ENCODE peak calls at places on chromosomes 7 and 10, in four cellular contexts. R, Q, Y and U are unnamed samples.

GRCh38 chr7:78095549-78095948 is 297.0 kb downstream of the PHTF2 start:
- DNase-seq in R (peak), Q (no peak), Y (no peak), U (no peak)

GRCh38 chr7:54778696-54779285 is 19.8 kb upstream of the SEC61G start:
- DNase-seq in R (peak), Q (no peak), Y (no peak), U (no peak)

GRCh38 chr7:150850273-150850672 is 2.0 kb upstream of the AOC1 start:
- DNase-seq in R (no peak), Q (no peak), Y (no peak), U (no peak)

GRCh38 chr7:121019018-121019417 is 30.5 kb downstream of the CPED1 start:
- DNase-seq in R (peak), Q (no peak), Y (no peak), U (no peak)

GRCh38 chr10:34089294-34089693 is 725.8 kb downstream of the PARD3 start:
- DNase-seq in R (no peak), Q (no peak), Y (no peak), U (no peak)

GRCh38 chr7:141697211-141697871 is 4.6 kb downstream of the DENND11 start:
- DNase-seq in R (peak), Q (no peak), Y (no peak), U (no peak)

GRCh38 chr10:5547934-5548660 is 23.3 kb downstream of the CALML3 start:
- DNase-seq in R (no peak), Q (no peak), Y (peak), U (peak)

GRCh38 chr10:88582806-88583583 is at the start of gene RNLS:
- DNase-seq in R (peak), Q (peak), Y (peak), U (no peak)

DNA sequence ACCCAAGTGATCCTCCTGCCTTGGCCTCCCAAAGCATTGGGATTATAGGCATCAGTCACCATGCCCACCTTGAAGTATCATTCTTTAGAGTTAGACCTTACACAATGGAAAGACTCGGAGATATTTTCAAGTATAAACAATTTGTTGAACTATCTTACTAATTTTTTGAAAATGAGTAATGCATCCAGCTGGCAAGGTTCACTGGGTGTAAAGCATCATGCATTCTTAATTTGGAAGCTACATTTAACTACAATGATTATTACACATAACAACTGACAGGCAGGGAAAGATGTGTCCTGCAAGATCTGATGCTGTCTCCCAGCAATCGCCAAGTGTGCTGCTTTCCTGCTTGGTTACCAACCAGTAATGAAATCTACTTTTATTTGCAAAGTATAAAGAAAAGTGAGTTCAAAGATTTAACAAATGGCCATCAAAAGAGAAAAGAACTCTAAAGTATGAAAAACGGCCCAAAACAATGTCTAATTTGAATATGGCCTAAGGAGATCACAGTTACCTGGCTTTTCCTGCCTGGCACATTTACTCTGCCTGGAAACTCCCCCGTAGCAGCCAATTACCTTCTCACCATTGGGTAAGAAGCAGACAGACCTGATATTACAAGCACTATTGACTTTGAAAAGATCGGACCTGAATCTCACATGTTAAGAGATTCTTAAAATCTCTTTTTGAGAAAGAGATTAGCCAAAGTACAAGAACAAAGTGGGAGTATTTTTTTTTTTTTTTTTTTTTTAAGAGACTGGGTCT is 59.3 kb upstream of the NMT2 start:
- DNase-seq in R (peak), Q (no peak), Y (no peak), U (no peak)
- TF ChIP-seq MAZ in R (no peak), Q (no peak), Y (no peak), U (no peak)

GRCh38 chr10:1499344-1499957 is 237.9 kb downstream of the ADARB2 start:
- DNase-seq in R (no peak), Q (no peak), Y (no peak), U (no peak)
- TF ChIP-seq MAZ in R (no peak), Q (no peak), Y (no peak), U (no peak)

GRCh38 chr10:93913706-93914105 is 19.9 kb downstream of the SLC35G1 start:
- DNase-seq in R (no peak), Q (no peak), Y (no peak), U (no peak)

GRCh38 chr10:93915603-93916002 is 21.8 kb downstream of the SLC35G1 start:
- DNase-seq in R (no peak), Q (no peak), Y (no peak), U (no peak)

GRCh38 chr10:93917064-93917391 is 23.2 kb downstream of the SLC35G1 start:
- DNase-seq in R (no peak), Q (no peak), Y (no peak), U (no peak)

GRCh38 chr10:93917814-93918213 is 24.0 kb downstream of the SLC35G1 start:
- DNase-seq in R (no peak), Q (no peak), Y (no peak), U (no peak)

DNA sequence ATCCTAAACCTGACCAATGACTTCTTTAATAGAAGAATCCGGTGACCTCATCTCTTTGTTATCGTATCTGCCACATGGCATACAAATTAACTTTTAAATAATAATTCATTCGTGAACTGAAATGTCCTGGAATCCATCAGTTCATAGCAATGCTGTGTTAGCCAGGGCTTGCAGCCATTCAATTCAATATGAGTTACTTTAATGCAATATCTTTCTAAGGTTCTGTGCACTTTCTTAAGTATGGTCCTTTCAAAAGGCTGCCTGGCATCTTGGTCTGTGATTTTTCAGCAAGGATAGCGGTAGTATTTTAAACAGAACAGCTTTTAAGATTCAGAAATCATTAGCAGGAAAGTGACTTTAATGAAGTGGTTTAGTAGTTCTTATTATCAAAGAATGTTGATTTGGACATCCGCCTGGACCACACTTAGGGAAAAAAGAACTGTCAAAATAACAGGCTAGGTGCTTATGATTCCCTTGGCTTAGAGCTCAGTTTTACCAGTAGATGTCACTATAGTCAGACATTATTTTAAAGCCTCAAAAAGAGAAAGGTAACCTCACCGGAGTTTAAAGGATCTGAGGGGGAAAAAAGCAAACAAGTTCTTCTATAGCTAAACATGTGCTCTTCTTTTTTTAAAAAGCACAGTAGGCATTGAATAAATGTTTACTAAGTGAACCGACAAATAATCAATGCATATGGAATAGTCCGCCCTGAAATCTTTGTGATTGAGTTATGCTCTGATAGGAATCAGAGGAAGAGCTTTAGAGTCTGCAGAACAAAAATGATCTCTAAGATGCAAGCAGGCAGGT is 22.7 kb downstream of the SLC35G1 start:
- DNase-seq in R (peak), Q (no peak), Y (peak), U (peak)
- TF ChIP-seq MAZ in R (no peak), Q (no peak), Y (no peak), U (no peak)

GRCh38 chr7:11469028-11469718 is 362.8 kb downstream of the THSD7A start:
- DNase-seq in R (no peak), Q (no peak), Y (no peak), U (no peak)

GRCh38 chr7:11472646-11473045 is 359.4 kb downstream of the THSD7A start:
- DNase-seq in R (no peak), Q (no peak), Y (no peak), U (no peak)

GRCh38 chr7:11473220-11473619 is 358.8 kb downstream of the THSD7A start:
- DNase-seq in R (no peak), Q (no peak), Y (no peak), U (no peak)

GRCh38 chr7:11473807-11474424 is 358.1 kb downstream of the THSD7A start:
- DNase-seq in R (no peak), Q (no peak), Y (no peak), U (no peak)

DNA sequence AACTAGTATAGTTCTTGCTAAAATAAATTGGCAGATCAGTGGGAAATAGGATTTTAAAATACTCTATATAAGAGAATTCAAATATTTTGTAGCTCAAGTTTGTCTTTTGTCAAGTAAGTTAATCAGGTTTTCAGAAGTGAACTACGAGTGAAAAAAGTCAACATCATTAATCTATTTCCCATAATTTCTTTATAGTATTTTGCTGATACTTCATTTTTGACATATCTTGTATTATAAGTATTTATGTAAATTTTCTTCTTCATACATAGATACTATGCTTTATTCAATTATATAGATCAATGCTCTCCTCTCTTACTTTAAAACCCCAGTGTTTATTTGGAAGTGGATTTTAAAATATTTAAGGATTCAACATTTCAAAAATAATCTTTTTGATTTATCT is 360.7 kb downstream of the THSD7A start:
- DNase-seq in R (no peak), Q (no peak), Y (no peak), U (no peak)
- TF ChIP-seq MAZ in R (no peak), Q (no peak), Y (no peak), U (no peak)

GRCh38 chr7:25988640-25989039 is 163.4 kb upstream of the NFE2L3 start:
- DNase-seq in R (no peak), Q (no peak), Y (no peak), U (no peak)
- TF ChIP-seq MAZ in R (no peak), Q (no peak), Y (no peak), U (no peak)

DNA sequence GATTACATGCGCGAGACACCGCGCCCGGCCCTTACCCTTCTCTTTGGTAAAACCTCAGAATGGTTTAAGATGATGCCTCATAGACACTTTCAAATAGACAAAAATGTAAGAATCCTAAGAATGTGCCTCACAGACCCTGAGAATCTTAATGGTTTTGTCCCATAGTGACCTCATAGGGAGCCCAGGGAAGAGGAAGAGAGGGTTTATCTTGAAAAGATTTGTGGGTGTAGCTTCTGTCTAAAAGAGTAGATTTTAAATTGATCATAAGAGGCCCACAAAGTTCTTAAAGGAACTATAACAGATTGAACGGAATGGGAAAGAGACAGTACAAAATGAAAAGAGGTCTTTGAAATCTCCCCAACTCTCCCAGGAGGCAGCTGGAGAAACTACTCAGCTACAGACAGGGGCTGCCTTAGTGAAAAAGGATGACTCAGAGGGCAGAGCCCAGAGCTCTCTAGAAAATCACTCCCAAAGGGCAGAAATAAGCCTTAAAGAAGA is 220.6 kb downstream of the ADRA2A start:
- DNase-seq in R (no peak), Q (no peak), Y (no peak), U (no peak)
- TF ChIP-seq MAZ in R (no peak), Q (no peak), Y (no peak), U (no peak)

GRCh38 chr10:60654813-60655464 is 123.3 kb upstream of the CDK1 start:
- DNase-seq in R (peak), Q (no peak), Y (no peak), U (no peak)
- TF ChIP-seq MAZ in R (no peak), Q (no peak), Y (no peak), U (no peak)